ENCODE peak calls at places on chromosomes 5 and 9, in four cellular contexts. V is heart left ventricle, F is ACHN, U is foreskin fibroblast. E is an unnamed sample.

GRCh38 chr5:135085133-135085935 is 51.3 kb upstream of the PITX1 start:
- DNase-seq in V (no peak), F (no peak), U (no peak), E (no peak)

GRCh38 chr5:77641963-77642589 is 3.6 kb upstream of the OTP start:
- DNase-seq in V (no peak), F (no peak), U (no peak), E (no peak)

GRCh38 chr5:179762781-179763176 is 30.2 kb downstream of the MAML1 start:
- DNase-seq in V (no peak), F (no peak), U (peak; percentile 80), E (peak; percentile 21)

GRCh38 chr9:115777610-115778009 is 376.0 kb upstream of the PAPPA start:
- DNase-seq in V (no peak), F (no peak), U (no peak), E (no peak)

GRCh38 chr5:56676091-56676768 is 139.1 kb upstream of the MAP3K1 start:
- DNase-seq in V (no peak), F (no peak), U (peak; percentile 63), E (no peak)

GRCh38 chr5:157744055-157745011 is 821 bp downstream of the LSM11 start:
- DNase-seq in V (peak; percentile 72), F (peak; percentile 6), U (peak; percentile 42), E (no peak)

GRCh38 chr9:111148390-111148993 is 110.2 kb upstream of the LPAR1 start:
- DNase-seq in V (no peak), F (no peak), U (peak; percentile 83), E (peak; percentile 20)

GRCh38 chr9:129285382-129285781 is 107.3 kb upstream of the IER5L start:
- DNase-seq in V (no peak), F (no peak), U (no peak), E (no peak)

GRCh38 chr9:98971168-98971914 is 27.6 kb downstream of the COL15A1 start:
- DNase-seq in V (no peak), F (peak; percentile 19), U (peak; percentile 88), E (peak; percentile 75)

GRCh38 chr5:3598725-3599282 is 3.2 kb downstream of the IRX1 start:
- DNase-seq in V (no peak), F (no peak), U (no peak), E (no peak)

GRCh38 chr5:90612930-90613329 is 54.3 kb downstream of the ADGRV1 start:
- DNase-seq in V (no peak), F (no peak), U (no peak), E (no peak)

GRCh38 chr5:171606414-171607024 is 179.1 kb upstream of the SMIM23 start:
- DNase-seq in V (no peak), F (peak; percentile 13), U (no peak), E (no peak)

GRCh38 chr5:172564187-172564586 is 76.9 kb upstream of the NEURL1B start:
- DNase-seq in V (peak; percentile 15), F (no peak), U (no peak), E (no peak)

GRCh38 chr9:89983411-89983810 is 378.6 kb downstream of the GADD45G start:
- DNase-seq in V (no peak), F (no peak), U (no peak), E (no peak)

GRCh38 chr5:83563631-83564030 is 92.1 kb downstream of the VCAN start:
- DNase-seq in V (no peak), F (no peak), U (no peak), E (no peak)

GRCh38 chr9:116100711-116101111 is 52.9 kb upstream of the PAPPA start:
- DNase-seq in V (no peak), F (no peak), U (peak; percentile 45), E (peak; percentile 89)

GRCh38 chr9:107389617-107390071 is 99.9 kb downstream of the KLF4 start:
- DNase-seq in V (peak; percentile 66), F (no peak), U (peak; percentile 77), E (no peak)

GRCh38 chr9:126860757-126861466 is 473 bp downstream of the ZBTB34 start:
- DNase-seq in V (peak; percentile 70), F (peak; percentile 20), U (peak; percentile 43), E (no peak)

GRCh38 chr5:61748651-61749050 is 416.6 kb downstream of the ZSWIM6 start:
- DNase-seq in V (no peak), F (no peak), U (no peak), E (no peak)

GRCh38 chr9:121222524-121223171 is 21.0 kb upstream of the RAB14 start:
- DNase-seq in V (no peak), F (peak; percentile 55), U (peak; percentile 73), E (peak; percentile 48)

GRCh38 chr5:180140627-180141006 is 68.4 kb downstream of the RASGEF1C start:
- DNase-seq in V (no peak), F (no peak), U (no peak), E (no peak)

GRCh38 chr9:77649109-77649812 is 1.1 kb upstream of the GNA14 start:
- DNase-seq in V (no peak), F (peak; percentile 40), U (peak; percentile 55), E (peak; percentile 8)

GRCh38 chr9:133786936-133787748 is 49.0 kb upstream of the SARDH start:
- DNase-seq in V (peak; percentile 35), F (no peak), U (no peak), E (no peak)

GRCh38 chr5:83145882-83146331 is 68.6 kb downstream of the XRCC4 start:
- DNase-seq in V (no peak), F (no peak), U (peak; percentile 27), E (no peak)

GRCh38 chr9:93666279-93666784 is 89.9 kb downstream of the PHF2 start:
- DNase-seq in V (peak; percentile 32), F (no peak), U (no peak), E (no peak)

GRCh38 chr9:7479300-7479699 is 320.3 kb downstream of the DMAC1 start:
- DNase-seq in V (no peak), F (no peak), U (no peak), E (no peak)

GRCh38 chr9:130987738-130988399 is 21.1 kb upstream of the LAMC3 start:
- DNase-seq in V (no peak), F (no peak), U (no peak), E (no peak)

GRCh38 chr5:129807162-129807814 is 59.4 kb downstream of the MINAR2 start:
- DNase-seq in V (no peak), F (no peak), U (no peak), E (no peak)

GRCh38 chr5:150311015-150311692 is 8.4 kb upstream of the ARSI start:
- DNase-seq in V (no peak), F (no peak), U (no peak), E (no peak)

GRCh38 chr9:4197548-4197947 is 102.3 kb downstream of the GLIS3 start:
- DNase-seq in V (no peak), F (peak; percentile 6), U (no peak), E (no peak)

GRCh38 chr9:18489861-18490260 is 15.9 kb downstream of the ADAMTSL1 start:
- DNase-seq in V (no peak), F (no peak), U (peak; percentile 76), E (peak; percentile 25)

GRCh38 chr9:3576358-3576757 is 50.6 kb upstream of the RFX3 start:
- DNase-seq in V (no peak), F (no peak), U (no peak), E (no peak)